ENCODE peak calls at places on chromosomes 5 and 9, in four cellular contexts. T, I, B and Z are unnamed samples.

GRCh38 chr9:69093471-69094103 is 58.0 kb downstream of the FXN start:
- DNase-seq in T (no peak), I (no peak), B (no peak), Z (no peak)

GRCh38 chr5:116637149-116637740 is 62.6 kb upstream of the SEMA6A start:
- DNase-seq in T (no peak), I (no peak), B (no peak), Z (no peak)

GRCh38 chr9:95822583-95823431 is 52.7 kb upstream of the ERCC6L2 start:
- DNase-seq in T (no peak), I (peak; percentile 84), B (no peak), Z (no peak)

GRCh38 chr5:14036514-14036913 is 92.0 kb upstream of the DNAH5 start:
- DNase-seq in T (no peak), I (no peak), B (no peak), Z (peak; percentile 23)

GRCh38 chr5:85452322-85453025 is 1067.8 kb upstream of the EDIL3 start:
- DNase-seq in T (no peak), I (no peak), B (no peak), Z (no peak)

GRCh38 chr9:134056483-134057310 is 11.1 kb downstream of the BRD3 start:
- DNase-seq in T (no peak), I (no peak), B (no peak), Z (no peak)

GRCh38 chr9:98855592-98855991 is 48.1 kb downstream of the GALNT12 start:
- DNase-seq in T (no peak), I (no peak), B (no peak), Z (no peak)

GRCh38 chr9:137381501-137382443 is 41.2 kb downstream of the EXD3 start:
- DNase-seq in T (no peak), I (no peak), B (no peak), Z (no peak)

GRCh38 chr5:154076240-154076922 is 37.6 kb downstream of the MFAP3 start:
- DNase-seq in T (no peak), I (no peak), B (no peak), Z (no peak)

GRCh38 chr9:95742821-95743220 is 132.7 kb upstream of the ERCC6L2 start:
- DNase-seq in T (no peak), I (no peak), B (no peak), Z (no peak)

GRCh38 chr5:54832066-54832465 is 153.3 kb downstream of the ESM1 start:
- DNase-seq in T (no peak), I (no peak), B (no peak), Z (no peak)

GRCh38 chr9:38294561-38294960 is 97.9 kb upstream of the ALDH1B1 start:
- DNase-seq in T (no peak), I (no peak), B (no peak), Z (no peak)

GRCh38 chr5:6525910-6526309 is 77.3 kb downstream of the UBE2QL1 start:
- DNase-seq in T (peak; percentile 21), I (no peak), B (peak; percentile 56), Z (peak; percentile 9)

GRCh38 chr5:543351-543750 is 19.1 kb upstream of the SLC9A3 start:
- DNase-seq in T (no peak), I (no peak), B (no peak), Z (no peak)

DNA sequence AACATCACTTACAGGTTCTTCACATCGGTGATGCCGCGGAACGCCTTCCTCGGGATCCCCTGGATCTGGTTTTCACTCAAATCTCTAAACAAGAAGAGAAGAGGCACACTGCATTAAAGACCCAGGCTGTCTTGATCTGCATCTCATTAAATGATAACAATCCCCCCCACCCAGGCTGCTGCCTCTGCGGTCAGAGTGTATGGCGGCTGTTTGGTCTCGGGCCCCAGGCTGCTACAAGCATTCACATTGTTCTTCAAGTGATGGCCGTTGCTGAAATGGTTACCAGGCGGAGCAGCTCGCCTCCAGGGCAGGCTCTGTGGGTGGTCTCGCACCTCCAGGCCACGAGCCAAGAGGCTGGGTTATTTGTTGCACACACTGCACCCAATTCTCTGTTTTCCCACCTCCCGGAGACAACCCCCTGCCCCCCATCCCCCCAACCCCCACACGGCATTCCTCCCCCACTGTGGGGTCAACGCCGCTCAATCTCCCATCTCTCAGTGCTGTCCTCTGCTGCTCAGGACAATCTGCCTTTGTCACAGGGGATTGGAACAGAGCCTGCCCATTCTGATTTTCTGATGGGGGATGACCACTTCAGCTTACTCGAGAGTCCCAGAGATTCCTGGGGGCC is 304.2 kb upstream of the PANK3 start:
- DNase-seq in T (no peak), I (no peak), B (no peak), Z (no peak)
- TF ChIP-seq SUZ12 in T (no peak), I (no peak), B (no peak), Z (no peak)

GRCh38 chr5:67013719-67014118 is 182.9 kb downstream of the CD180 start:
- DNase-seq in T (no peak), I (no peak), B (no peak), Z (no peak)

GRCh38 chr5:67014957-67015400 is 181.6 kb downstream of the CD180 start:
- DNase-seq in T (no peak), I (no peak), B (no peak), Z (no peak)

GRCh38 chr5:67012241-67012640 is 184.4 kb downstream of the CD180 start:
- DNase-seq in T (no peak), I (no peak), B (no peak), Z (no peak)

GRCh38 chr5:67014191-67014590 is 182.4 kb downstream of the CD180 start:
- DNase-seq in T (no peak), I (no peak), B (no peak), Z (no peak)

DNA sequence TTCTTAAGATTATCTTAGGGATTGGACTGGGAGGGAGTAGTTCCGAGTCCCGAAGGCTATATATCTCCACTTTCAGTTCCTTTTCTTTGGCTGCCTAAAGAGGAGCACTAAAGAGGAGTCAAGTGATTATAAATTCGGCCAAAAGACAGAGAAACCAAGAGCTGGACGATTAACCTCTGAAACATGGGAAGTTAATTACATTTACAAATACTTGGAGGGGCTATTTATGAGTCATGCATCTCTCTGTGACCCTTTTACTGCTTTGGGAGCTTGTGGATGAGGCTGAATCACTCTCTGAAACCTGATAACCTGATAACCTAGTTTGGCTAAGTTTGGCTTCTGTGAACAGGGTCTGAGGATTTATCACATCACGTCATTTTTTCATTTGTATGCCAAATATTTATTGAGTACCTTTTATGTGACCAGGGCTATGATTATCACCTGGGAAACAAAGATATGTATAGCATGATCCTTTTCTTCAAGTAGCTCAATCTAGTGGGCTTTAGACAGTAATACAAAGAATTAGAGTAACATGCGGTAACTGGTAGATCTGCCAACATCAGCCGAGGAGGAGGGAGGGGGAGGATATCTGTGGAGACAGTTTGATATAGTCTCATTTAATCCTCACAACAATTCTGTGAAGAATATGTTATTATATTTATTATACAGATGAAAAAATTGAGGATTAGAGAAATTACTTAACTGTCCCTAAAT is 180.9 kb downstream of the CD180 start:
- DNase-seq in T (no peak), I (no peak), B (no peak), Z (no peak)
- H3K9ac ChIP-seq in T (no peak overlapping the region), I (no peak overlapping the region), B (no peak overlapping the region), Z (no peak overlapping the region)

GRCh38 chr5:157113007-157113406 is 4.2 kb upstream of the HAVCR2 start:
- DNase-seq in T (no peak), I (no peak), B (no peak), Z (no peak)

GRCh38 chr5:157109744-157110143 is 900 bp upstream of the HAVCR2 start:
- DNase-seq in T (no peak), I (peak; percentile 59), B (no peak), Z (no peak)

GRCh38 chr5:157107508-157107907 is 1.3 kb downstream of the HAVCR2 start:
- DNase-seq in T (no peak), I (no peak), B (no peak), Z (no peak)

GRCh38 chr5:157106668-157107461 is 2.0 kb downstream of the HAVCR2 start:
- DNase-seq in T (no peak), I (peak; percentile 15), B (no peak), Z (no peak)

GRCh38 chr5:157108961-157109360 is at the start of gene HAVCR2:
- DNase-seq in T (no peak), I (peak; percentile 83), B (no peak), Z (no peak)
- TF ChIP-seq SUZ12 in T (no peak), I (no peak), B (no peak), Z (no peak)

GRCh38 chr9:19689324-19690087 is 99.3 kb downstream of the SLC24A2 start:
- DNase-seq in T (no peak), I (no peak), B (no peak), Z (no peak)
- H3K9ac ChIP-seq in T (no peak overlapping the region), I (no peak overlapping the region), B (no peak overlapping the region), Z (no peak overlapping the region)

GRCh38 chr5:136058031-136058971 is 29.5 kb downstream of the TGFBI start:
- DNase-seq in T (peak; percentile 99), I (no peak), B (peak; percentile 55), Z (no peak)
- TF ChIP-seq SUZ12 in T (no peak), I (no peak), B (no peak), Z (no peak)

GRCh38 chr9:129202613-129203555 is 24.8 kb upstream of the IER5L start:
- DNase-seq in T (peak; percentile 28), I (no peak), B (peak; percentile 99), Z (no peak)
- H3K9ac ChIP-seq in T (peak overlapping the region; percentile 39), I (no peak overlapping the region), B (no peak overlapping the region), Z (peak overlapping the region; percentile 69)

DNA sequence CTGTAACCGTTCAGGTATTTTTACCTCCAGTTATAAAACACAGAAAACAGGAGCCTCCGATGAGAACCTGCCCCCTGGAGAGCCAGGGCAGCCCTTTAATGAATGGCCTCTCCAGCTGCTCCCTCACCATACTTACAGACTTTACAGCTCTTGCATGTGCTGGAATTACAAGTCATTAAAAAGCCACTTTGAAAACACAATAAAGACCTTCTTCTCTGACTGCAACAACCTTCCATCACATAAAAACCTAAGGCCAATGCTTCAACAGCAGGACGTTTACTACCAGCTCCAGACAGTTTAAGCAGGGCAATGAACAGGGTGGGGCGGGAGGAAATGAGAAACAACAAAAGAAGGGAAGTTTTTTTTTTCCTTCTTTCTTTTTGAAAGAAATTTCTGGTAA is 213.8 kb downstream of the MLLT3 start:
- DNase-seq in T (no peak), I (no peak), B (no peak), Z (no peak)
- TF ChIP-seq SUZ12 in T (no peak), I (no peak), B (no peak), Z (no peak)

DNA sequence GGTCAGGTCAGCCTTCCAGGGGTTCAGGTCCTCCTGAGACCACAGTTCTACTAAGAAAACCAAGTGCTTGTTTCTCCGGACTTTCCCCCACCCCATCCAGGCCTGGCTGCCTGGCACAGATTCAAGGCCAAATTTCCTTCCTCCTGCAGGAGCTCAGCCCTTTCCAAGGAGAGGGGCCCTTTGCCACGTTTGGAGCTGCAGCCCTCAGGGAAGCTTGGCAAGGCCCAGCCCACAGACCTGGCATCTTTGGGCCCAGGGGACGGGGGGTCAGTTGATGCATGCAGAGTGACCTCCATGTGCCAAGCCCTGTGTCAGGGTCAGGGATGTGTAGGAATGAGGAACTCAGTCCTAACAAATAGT is 68.4 kb upstream of the GGTA1 start:
- DNase-seq in T (no peak), I (no peak), B (no peak), Z (no peak)
- H3K9ac ChIP-seq in T (no peak overlapping the region), I (no peak overlapping the region), B (no peak overlapping the region), Z (no peak overlapping the region)